ENCODE peak calls at places on chromosomes 7 and 10, in five cellular contexts. H is AG04450, Q is PC-3, U is lower lobe of right lung, D is left lung. F is an unnamed sample.

GRCh38 chr7:12199363-12199762 is 11.7 kb upstream of the TMEM106B start:
- DNase-seq in D (no peak), H (no peak), Q (peak), U (no peak), F (no peak)

GRCh38 chr7:152341039-152341913 is 94.5 kb downstream of the KMT2C start:
- DNase-seq in D (no peak), Q (peak), H (peak), U (no peak), F (peak)

GRCh38 chr7:137591444-137591843 is 247.9 kb upstream of the PTN start:
- DNase-seq in D (no peak), H (no peak), U (no peak), Q (peak), F (peak)

GRCh38 chr10:11683529-11684320 is 58.5 kb upstream of the ECHDC3 start:
- DNase-seq in H (no peak), D (no peak), U (peak), Q (peak), F (no peak)

GRCh38 chr10:58299580-58299979 is 30.6 kb downstream of the CISD1 start:
- DNase-seq in D (no peak), H (no peak), Q (peak), U (no peak), F (peak)

GRCh38 chr10:87657370-87657769 is 2.3 kb upstream of the PAPSS2 start:
- DNase-seq in Q (peak), D (no peak), H (no peak), U (no peak), F (peak)

GRCh38 chr10:7333995-7334964 is 76.6 kb downstream of the SFMBT2 start:
- DNase-seq in H (no peak), D (no peak), U (no peak), Q (no peak), F (no peak)

GRCh38 chr7:135321556-135321955 is 87.9 kb downstream of the STRA8 start:
- DNase-seq in D (no peak), U (no peak), H (no peak), Q (no peak), F (peak)

GRCh38 chr7:21454906-21455305 is 27.0 kb downstream of the SP4 start:
- DNase-seq in D (no peak), U (no peak), H (no peak), Q (no peak), F (no peak)

GRCh38 chr10:77605466-77605865 is 32.1 kb downstream of the KCNMA1 start:
- DNase-seq in Q (peak), D (no peak), U (no peak), H (no peak), F (peak)

GRCh38 chr7:27515933-27516332 is 146.8 kb downstream of the HIBADH start:
- DNase-seq in Q (peak), D (no peak), U (no peak), H (no peak), F (no peak)

GRCh38 chr7:128672927-128673517 is 930 bp downstream of the GARIN1A start:
- DNase-seq in U (no peak), Q (no peak), D (no peak), H (no peak), F (no peak)

GRCh38 chr7:12154119-12154518 is 57.0 kb upstream of the TMEM106B start:
- DNase-seq in H (no peak), U (no peak), D (no peak), Q (no peak), F (no peak)

GRCh38 chr10:27355918-27356573 is 115.4 kb upstream of the ACBD5 start:
- DNase-seq in Q (no peak), U (no peak), H (no peak), D (no peak), F (no peak)

GRCh38 chr7:36299882-36300341 is 89.8 kb upstream of the ANLN start:
- DNase-seq in D (no peak), Q (no peak), U (no peak), H (no peak), F (no peak)
- TF ChIP-seq CTCF in D (no peak), Q (no peak), U (no peak), H (no peak), F (no peak)

GRCh38 chr10:102067091-102067916 is 2.2 kb downstream of the HPS6 start:
- DNase-seq in Q (no peak), D (no peak), H (no peak), U (no peak), F (no peak)

GRCh38 chr10:102066421-102067068 is 1.4 kb downstream of the HPS6 start:
- DNase-seq in Q (no peak), D (no peak), U (no peak), H (no peak), F (no peak)

GRCh38 chr10:102064503-102064867 is 664 bp upstream of the HPS6 start:
- DNase-seq in H (no peak), Q (no peak), D (no peak), U (no peak), F (no peak)

GRCh38 chr10:102065561-102066420 is 642 bp downstream of the HPS6 start:
- DNase-seq in Q (no peak), D (peak), U (peak), H (no peak), F (peak)

DNA sequence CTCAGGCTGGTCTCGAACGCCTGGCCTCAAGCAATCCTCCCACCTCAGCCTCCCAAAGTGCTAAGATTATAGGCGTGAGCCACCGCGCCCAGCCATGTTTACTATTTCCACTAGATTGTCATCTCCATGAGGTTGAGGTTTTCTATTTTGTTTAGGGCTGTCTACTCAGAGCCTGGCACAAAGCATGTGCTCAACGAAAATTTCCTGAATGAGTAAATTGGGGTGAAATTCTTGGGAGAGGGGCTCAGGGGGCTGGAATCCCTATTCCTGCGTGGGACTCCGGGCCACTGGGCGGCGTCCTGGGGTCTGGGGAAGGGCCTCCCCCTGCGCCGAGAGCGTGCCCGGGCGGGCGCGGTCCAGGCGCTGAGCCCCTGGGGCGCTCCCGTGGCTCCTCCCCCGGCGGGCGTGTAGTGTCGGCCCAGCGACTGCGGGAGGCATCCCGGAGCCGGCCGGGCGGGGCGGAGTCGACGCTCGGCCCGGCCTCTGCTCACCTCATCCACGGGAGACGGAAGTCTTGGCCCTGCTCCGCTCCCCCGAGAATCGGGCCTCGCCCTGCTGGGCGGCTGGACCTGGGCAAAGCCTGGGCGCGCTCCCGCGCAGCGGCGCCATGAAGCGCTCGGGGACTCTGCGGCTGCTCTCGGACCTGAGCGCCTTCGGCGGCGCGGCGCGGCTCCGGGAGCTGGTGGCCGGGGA is at the start of gene HPS6:
- DNase-seq in H (peak), Q (peak), D (peak), U (peak), F (peak)
- TF ChIP-seq CTCF in H (no peak), Q (peak), D (peak), U (peak), F (peak)

GRCh38 chr10:131981429-131982184 is at the start of gene BNIP3:
- DNase-seq in D (peak), Q (peak), H (peak), U (peak), F (peak)
- TF ChIP-seq CTCF in D (no peak), Q (peak), H (peak), U (peak), F (peak)

GRCh38 chr10:21010615-21011014 is 113.5 kb upstream of the NEBL start:
- DNase-seq in H (no peak), D (no peak), U (no peak), Q (no peak), F (no peak)

GRCh38 chr10:21014141-21014540 is 117.0 kb upstream of the NEBL start:
- DNase-seq in Q (no peak), U (no peak), H (no peak), D (no peak), F (no peak)

GRCh38 chr10:21011433-21012018 is 114.4 kb upstream of the NEBL start:
- DNase-seq in H (no peak), D (no peak), Q (no peak), U (no peak), F (no peak)

GRCh38 chr10:21020545-21020944 is 123.4 kb upstream of the NEBL start:
- DNase-seq in D (no peak), H (no peak), Q (peak), U (no peak), F (no peak)

DNA sequence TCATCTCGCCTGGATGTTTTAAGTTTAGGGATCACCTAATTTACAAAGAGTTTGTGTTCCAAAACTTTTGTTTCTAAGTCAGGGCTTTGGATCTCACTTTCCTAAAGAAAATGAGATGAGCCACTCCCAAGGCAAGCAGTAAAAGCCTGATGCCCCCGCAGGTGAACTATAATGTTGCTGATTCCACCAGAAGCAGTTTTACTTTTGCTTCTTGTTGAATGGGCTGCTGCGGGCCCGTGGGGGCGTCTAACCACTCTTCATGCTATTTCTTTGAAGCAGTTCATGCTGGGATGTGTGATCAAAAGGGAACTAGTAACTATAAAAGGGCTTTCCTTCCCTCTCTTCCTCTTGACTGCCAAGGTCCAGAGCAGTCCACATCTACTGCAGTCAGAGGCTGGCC is 118.7 kb upstream of the NEBL start:
- DNase-seq in Q (no peak), H (no peak), U (no peak), D (no peak), F (no peak)
- TF ChIP-seq CTCF in Q (no peak), H (no peak), U (no peak), D (no peak), F (no peak)

GRCh38 chr7:72292118-72292517 is 120.0 kb downstream of the CALN1 start:
- DNase-seq in H (no peak), D (no peak), Q (no peak), U (no peak), F (no peak)
- TF ChIP-seq CTCF in H (no peak), D (no peak), Q (no peak), U (no peak), F (no peak)